ENCODE peak calls at places on chromosomes 1 and 21, in eight cellular contexts. One of them, this sample, is unnamed.

GRCh38 chr21:44299458-44300261 is at the start of gene PFKL:
- DNase-seq in heart right ventricle: peak
- DNase-seq in ovary: peak
- DNase-seq in right lobe of liver: peak
- DNase-seq in lower leg skin: peak
- DNase-seq in neural progenitor cell: peak
- DNase-seq in coronary artery: no peak
- DNase-seq in astrocyte of the cerebellum: no peak
- DNase-seq in this sample: no peak

GRCh38 chr1:9700340-9700739 is 48.8 kb downstream of the PIK3CD start:
- DNase-seq in heart right ventricle: no peak
- DNase-seq in right lobe of liver: no peak
- DNase-seq in coronary artery: no peak
- DNase-seq in astrocyte of the cerebellum: peak
- DNase-seq in ovary: no peak
- DNase-seq in neural progenitor cell: no peak
- DNase-seq in lower leg skin: no peak
- DNase-seq in this sample: peak

GRCh38 chr1:115275216-115275615 is 62.8 kb downstream of the NGF start:
- DNase-seq in lower leg skin: no peak
- DNase-seq in astrocyte of the cerebellum: no peak
- DNase-seq in heart right ventricle: no peak
- DNase-seq in neural progenitor cell: peak
- DNase-seq in right lobe of liver: no peak
- DNase-seq in ovary: no peak
- DNase-seq in coronary artery: no peak
- DNase-seq in this sample: no peak

GRCh38 chr1:153565529-153566374 is at the start of gene S100A2:
- DNase-seq in lower leg skin: peak
- DNase-seq in neural progenitor cell: no peak
- DNase-seq in astrocyte of the cerebellum: peak
- DNase-seq in heart right ventricle: no peak
- DNase-seq in coronary artery: peak
- DNase-seq in ovary: peak
- DNase-seq in right lobe of liver: no peak
- DNase-seq in this sample: peak

GRCh38 chr1:244237445-244237844 is 186.4 kb downstream of the ZBTB18 start:
- DNase-seq in ovary: no peak
- DNase-seq in right lobe of liver: no peak
- DNase-seq in heart right ventricle: no peak
- DNase-seq in lower leg skin: no peak
- DNase-seq in neural progenitor cell: no peak
- DNase-seq in astrocyte of the cerebellum: no peak
- DNase-seq in coronary artery: no peak
- DNase-seq in this sample: no peak

GRCh38 chr21:26956216-26956615 is 10.7 kb downstream of the ADAMTS5 start:
- DNase-seq in heart right ventricle: no peak
- DNase-seq in coronary artery: no peak
- DNase-seq in right lobe of liver: no peak
- DNase-seq in lower leg skin: no peak
- DNase-seq in astrocyte of the cerebellum: no peak
- DNase-seq in neural progenitor cell: no peak
- DNase-seq in ovary: no peak
- DNase-seq in this sample: no peak

GRCh38 chr1:212819704-212820103 is 27.7 kb downstream of the SPATA45 start:
- DNase-seq in neural progenitor cell: no peak
- DNase-seq in astrocyte of the cerebellum: no peak
- DNase-seq in ovary: no peak
- DNase-seq in coronary artery: no peak
- DNase-seq in lower leg skin: no peak
- DNase-seq in right lobe of liver: no peak
- DNase-seq in heart right ventricle: no peak
- DNase-seq in this sample: no peak

GRCh38 chr1:165942062-165942461 is 114.6 kb downstream of the UCK2 start:
- DNase-seq in astrocyte of the cerebellum: no peak
- DNase-seq in lower leg skin: no peak
- DNase-seq in neural progenitor cell: peak
- DNase-seq in ovary: no peak
- DNase-seq in coronary artery: no peak
- DNase-seq in heart right ventricle: no peak
- DNase-seq in right lobe of liver: no peak
- DNase-seq in this sample: no peak

GRCh38 chr1:114758251-114758832 is 558 bp upstream of the CSDE1 start:
- DNase-seq in heart right ventricle: no peak
- DNase-seq in coronary artery: no peak
- DNase-seq in neural progenitor cell: no peak
- DNase-seq in lower leg skin: no peak
- DNase-seq in ovary: no peak
- DNase-seq in right lobe of liver: no peak
- DNase-seq in astrocyte of the cerebellum: no peak
- DNase-seq in this sample: no peak

GRCh38 chr1:59022799-59023198 is 239.0 kb upstream of the JUN start:
- DNase-seq in coronary artery: no peak
- DNase-seq in astrocyte of the cerebellum: no peak
- DNase-seq in ovary: no peak
- DNase-seq in lower leg skin: no peak
- DNase-seq in neural progenitor cell: no peak
- DNase-seq in heart right ventricle: no peak
- DNase-seq in right lobe of liver: no peak
- DNase-seq in this sample: no peak
- H3K4me3 ChIP-seq in coronary artery: no peak
- H3K4me3 ChIP-seq in astrocyte of the cerebellum: no peak
- H3K4me3 ChIP-seq in ovary: no peak
- H3K4me3 ChIP-seq in lower leg skin: no peak
- H3K4me3 ChIP-seq in neural progenitor cell: no peak
- H3K4me3 ChIP-seq in heart right ventricle: no peak
- H3K4me3 ChIP-seq in right lobe of liver: no peak
- H3K4me3 ChIP-seq in this sample: no peak

GRCh38 chr1:85884372-85885035 is 176.3 kb upstream of the ZNHIT6 start:
- DNase-seq in ovary: no peak
- DNase-seq in right lobe of liver: no peak
- DNase-seq in coronary artery: no peak
- DNase-seq in neural progenitor cell: peak
- DNase-seq in astrocyte of the cerebellum: peak
- DNase-seq in heart right ventricle: no peak
- DNase-seq in lower leg skin: no peak
- DNase-seq in this sample: no peak
- TF ChIP-seq CTCF in ovary: no peak
- TF ChIP-seq CTCF in right lobe of liver: peak
- TF ChIP-seq CTCF in coronary artery: no peak
- TF ChIP-seq CTCF in neural progenitor cell: peak
- TF ChIP-seq CTCF in astrocyte of the cerebellum: peak
- TF ChIP-seq CTCF in heart right ventricle: peak
- TF ChIP-seq CTCF in lower leg skin: no peak
- TF ChIP-seq CTCF in this sample: peak

GRCh38 chr1:20716232-20716631 is 1.6 kb downstream of the KIF17 start:
- DNase-seq in right lobe of liver: no peak
- DNase-seq in heart right ventricle: no peak
- DNase-seq in lower leg skin: no peak
- DNase-seq in ovary: no peak
- DNase-seq in astrocyte of the cerebellum: no peak
- DNase-seq in neural progenitor cell: no peak
- DNase-seq in coronary artery: no peak
- DNase-seq in this sample: no peak
- H3K4me3 ChIP-seq in right lobe of liver: no peak
- H3K4me3 ChIP-seq in heart right ventricle: no peak
- H3K4me3 ChIP-seq in lower leg skin: no peak
- H3K4me3 ChIP-seq in ovary: no peak
- H3K4me3 ChIP-seq in astrocyte of the cerebellum: no peak
- H3K4me3 ChIP-seq in neural progenitor cell: no peak
- H3K4me3 ChIP-seq in coronary artery: no peak
- H3K4me3 ChIP-seq in this sample: no peak

GRCh38 chr1:159197767-159198557 is 6.7 kb upstream of the ACKR1 start:
- DNase-seq in ovary: peak
- DNase-seq in astrocyte of the cerebellum: peak
- DNase-seq in neural progenitor cell: peak
- DNase-seq in coronary artery: no peak
- DNase-seq in lower leg skin: peak
- DNase-seq in right lobe of liver: no peak
- DNase-seq in heart right ventricle: peak
- DNase-seq in this sample: peak

GRCh38 chr1:159200759-159201158 is 3.9 kb upstream of the ACKR1 start:
- DNase-seq in neural progenitor cell: no peak
- DNase-seq in coronary artery: no peak
- DNase-seq in right lobe of liver: no peak
- DNase-seq in ovary: no peak
- DNase-seq in lower leg skin: no peak
- DNase-seq in heart right ventricle: no peak
- DNase-seq in astrocyte of the cerebellum: no peak
- DNase-seq in this sample: no peak

GRCh38 chr1:159199901-159200300 is 4.8 kb upstream of the ACKR1 start:
- DNase-seq in heart right ventricle: no peak
- DNase-seq in ovary: no peak
- DNase-seq in coronary artery: no peak
- DNase-seq in lower leg skin: no peak
- DNase-seq in right lobe of liver: no peak
- DNase-seq in neural progenitor cell: no peak
- DNase-seq in astrocyte of the cerebellum: no peak
- DNase-seq in this sample: no peak

GRCh38 chr1:159196543-159196942 is 8.1 kb upstream of the ACKR1 start:
- DNase-seq in heart right ventricle: no peak
- DNase-seq in coronary artery: no peak
- DNase-seq in right lobe of liver: no peak
- DNase-seq in ovary: no peak
- DNase-seq in lower leg skin: no peak
- DNase-seq in astrocyte of the cerebellum: no peak
- DNase-seq in neural progenitor cell: no peak
- DNase-seq in this sample: no peak
- TF ChIP-seq CTCF in heart right ventricle: no peak
- TF ChIP-seq CTCF in coronary artery: no peak
- TF ChIP-seq CTCF in right lobe of liver: no peak
- TF ChIP-seq CTCF in ovary: no peak
- TF ChIP-seq CTCF in lower leg skin: no peak
- TF ChIP-seq CTCF in astrocyte of the cerebellum: peak
- TF ChIP-seq CTCF in neural progenitor cell: peak
- TF ChIP-seq CTCF in this sample: peak

DNA sequence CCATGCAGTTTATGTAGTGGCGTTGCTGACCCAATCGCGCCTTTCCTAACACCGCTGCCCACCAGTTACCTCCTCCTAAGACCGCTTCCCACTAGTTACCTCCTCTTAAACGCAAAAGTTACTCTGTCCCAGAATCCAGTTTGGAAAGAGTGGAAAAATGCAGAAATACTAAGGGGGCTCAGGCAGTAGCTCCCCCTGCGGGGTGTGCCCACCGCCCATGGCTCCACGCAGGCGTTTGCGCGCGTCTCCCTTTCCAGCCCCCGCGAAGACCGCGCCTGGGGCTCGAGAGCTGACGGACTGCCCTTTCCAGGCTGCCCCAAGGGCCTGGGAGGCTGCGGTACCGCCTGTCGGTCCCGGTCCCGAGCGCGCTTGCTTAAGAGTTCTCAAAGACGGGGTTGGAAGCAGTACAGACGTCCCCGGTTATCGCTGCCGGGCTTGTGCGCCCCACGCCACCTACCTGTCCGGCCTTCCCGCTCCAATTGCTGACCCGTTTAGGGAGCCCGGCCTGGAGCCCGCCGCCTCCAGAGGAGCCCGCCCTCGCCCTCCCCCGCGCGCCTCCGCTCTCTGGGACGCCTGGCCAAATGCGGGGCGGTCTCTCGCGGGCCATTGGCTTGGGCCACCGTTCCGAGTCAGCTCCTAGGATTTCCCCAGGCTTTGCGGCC is 414.1 kb upstream of the ESRRG start:
- DNase-seq in neural progenitor cell: peak
- DNase-seq in coronary artery: no peak
- DNase-seq in ovary: no peak
- DNase-seq in heart right ventricle: no peak
- DNase-seq in lower leg skin: no peak
- DNase-seq in astrocyte of the cerebellum: no peak
- DNase-seq in right lobe of liver: no peak
- DNase-seq in this sample: no peak
- H3K4me3 ChIP-seq in neural progenitor cell: peak
- H3K4me3 ChIP-seq in coronary artery: no peak
- H3K4me3 ChIP-seq in ovary: no peak
- H3K4me3 ChIP-seq in heart right ventricle: no peak
- H3K4me3 ChIP-seq in lower leg skin: no peak
- H3K4me3 ChIP-seq in astrocyte of the cerebellum: peak
- H3K4me3 ChIP-seq in right lobe of liver: no peak
- H3K4me3 ChIP-seq in this sample: no peak

DNA sequence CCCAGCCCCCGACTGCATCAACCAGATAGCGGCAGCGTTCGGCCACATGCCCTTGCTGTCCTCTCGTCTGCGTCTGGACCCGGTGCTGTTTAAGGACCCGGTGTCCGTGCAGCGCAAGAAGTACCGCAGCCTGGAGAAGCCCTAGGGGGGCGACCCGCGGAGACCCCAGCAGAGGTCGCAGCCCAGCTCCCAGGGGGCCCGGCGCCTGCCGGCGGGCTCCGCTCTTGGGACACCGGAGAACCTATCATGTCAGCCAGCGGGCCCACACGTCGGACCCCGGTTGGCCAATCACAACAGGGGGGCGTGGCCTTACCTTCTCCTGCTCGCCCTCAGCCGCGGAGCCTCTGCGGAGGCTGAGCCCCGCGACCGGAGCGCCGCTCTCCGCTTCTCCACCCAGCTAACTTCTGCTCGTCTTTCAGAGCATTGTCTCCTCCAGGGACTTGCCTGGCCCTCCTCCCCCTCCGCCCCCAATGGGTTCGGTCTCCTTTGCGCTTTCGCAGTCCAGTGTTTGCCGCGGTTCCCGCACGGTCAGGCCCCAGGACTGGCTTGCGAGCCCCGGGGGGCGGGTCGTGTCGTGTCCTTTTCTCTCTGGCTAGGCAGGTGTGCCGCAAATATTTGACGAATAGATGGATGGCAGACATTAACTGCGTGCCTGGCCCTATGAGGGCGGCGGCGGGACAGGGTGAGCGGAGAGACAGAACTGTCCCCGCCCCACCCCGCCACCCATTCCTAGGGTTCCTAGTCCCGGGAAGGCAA is 10.5 kb downstream of the SLC30A2 start:
- DNase-seq in right lobe of liver: peak
- DNase-seq in astrocyte of the cerebellum: peak
- DNase-seq in ovary: peak
- DNase-seq in neural progenitor cell: peak
- DNase-seq in heart right ventricle: peak
- DNase-seq in coronary artery: peak
- DNase-seq in lower leg skin: peak
- DNase-seq in this sample: no peak
- TF ChIP-seq CTCF in right lobe of liver: no peak
- TF ChIP-seq CTCF in astrocyte of the cerebellum: no peak
- TF ChIP-seq CTCF in ovary: no peak
- TF ChIP-seq CTCF in neural progenitor cell: peak
- TF ChIP-seq CTCF in heart right ventricle: no peak
- TF ChIP-seq CTCF in coronary artery: no peak
- TF ChIP-seq CTCF in lower leg skin: no peak
- TF ChIP-seq CTCF in this sample: peak

GRCh38 chr1:228276361-228276831 is 68.6 kb downstream of the OBSCN start:
- DNase-seq in lower leg skin: no peak
- DNase-seq in ovary: no peak
- DNase-seq in heart right ventricle: peak
- DNase-seq in astrocyte of the cerebellum: no peak
- DNase-seq in coronary artery: peak
- DNase-seq in right lobe of liver: peak
- DNase-seq in neural progenitor cell: no peak
- DNase-seq in this sample: no peak
- H3K4me3 ChIP-seq in lower leg skin: no peak
- H3K4me3 ChIP-seq in ovary: peak
- H3K4me3 ChIP-seq in heart right ventricle: peak
- H3K4me3 ChIP-seq in astrocyte of the cerebellum: peak
- H3K4me3 ChIP-seq in coronary artery: peak
- H3K4me3 ChIP-seq in right lobe of liver: peak
- H3K4me3 ChIP-seq in neural progenitor cell: peak
- H3K4me3 ChIP-seq in this sample: peak